ENCODE peak calls at places on chromosome 14, in four cellular contexts. X is lower lobe of right lung, T is spleen, F is Caco-2. V is an unnamed sample. For H3K27me3 and H3K4me1, the result is how much of the 10 kb centered on the place peaks cover.

GRCh38 chr14:89060191-89060590 is 235.7 kb downstream of the TTC8 start:
- DNase-seq in X (no peak), T (no peak), F (no peak), V (no peak)

GRCh38 chr14:103910984-103911383 is 17.3 kb upstream of the TDRD9 start:
- DNase-seq in X (peak), T (peak), F (no peak), V (no peak)

GRCh38 chr14:89540830-89541470 is 123.9 kb upstream of the FOXN3 start:
- DNase-seq in X (no peak), T (no peak), F (no peak), V (no peak)

GRCh38 chr14:73995977-73996378 is 23.1 kb downstream of the ENTPD5 start:
- DNase-seq in X (no peak), T (no peak), F (no peak), V (no peak)

GRCh38 chr14:104749958-104750529 is 2.9 kb upstream of the SIVA1 start:
- DNase-seq in X (no peak), T (peak), F (no peak), V (no peak)

GRCh38 chr14:50000215-50001145 is 107.6 kb downstream of the ARF6 start:
- DNase-seq in X (peak), T (peak), F (peak), V (no peak)

GRCh38 chr14:21525995-21526671 is at the start of gene SALL2:
- DNase-seq in X (peak), T (peak), F (peak), V (peak)

GRCh38 chr14:69573205-69573840 is 1.3 kb downstream of the CCDC177 start:
- DNase-seq in X (no peak), T (no peak), F (no peak), V (no peak)

GRCh38 chr14:71647086-71647784 is 285.0 kb upstream of the RGS6 start:
- DNase-seq in X (no peak), T (no peak), F (peak), V (no peak)

GRCh38 chr14:45426685-45427282 is 173.8 kb upstream of the MIS18BP1 start:
- DNase-seq in X (no peak), T (no peak), F (peak), V (no peak)

GRCh38 chr14:66009104-66009503 is 477.1 kb upstream of the CCDC196 start:
- DNase-seq in X (no peak), T (no peak), F (no peak), V (no peak)

GRCh38 chr14:21049263-21049662 is 7.1 kb downstream of the RNASE7 start:
- DNase-seq in X (no peak), T (no peak), F (no peak), V (no peak)

GRCh38 chr14:63295991-63296630 is 22.6 kb downstream of the GPHB5 start:
- DNase-seq in X (no peak), T (no peak), F (no peak), V (no peak)

GRCh38 chr14:32513571-32514009 is 184.5 kb downstream of the AKAP6 start:
- DNase-seq in X (no peak), T (no peak), F (no peak), V (no peak)

GRCh38 chr14:101066826-101067508 is 163.4 kb upstream of the RTL1 start:
- DNase-seq in X (peak), T (peak), F (no peak), V (peak)

GRCh38 chr14:28773917-28774691 is 7.5 kb downstream of the FOXG1 start:
- DNase-seq in X (no peak), T (no peak), F (no peak), V (peak)

GRCh38 chr14:76373456-76373855 is 2.5 kb upstream of the ESRRB start:
- DNase-seq in X (no peak), T (no peak), F (no peak), V (no peak)
- H3K27me3 ChIP-seq in X (under half), T (under half), F (under half), V (half or more)

GRCh38 chr14:68509188-68509953 is 283.5 kb downstream of the ZFP36L1 start:
- DNase-seq in X (no peak), T (no peak), F (no peak), V (no peak)
- H3K4me1 ChIP-seq in X (half or more), T (half or more), F (under half), V (under half)

DNA sequence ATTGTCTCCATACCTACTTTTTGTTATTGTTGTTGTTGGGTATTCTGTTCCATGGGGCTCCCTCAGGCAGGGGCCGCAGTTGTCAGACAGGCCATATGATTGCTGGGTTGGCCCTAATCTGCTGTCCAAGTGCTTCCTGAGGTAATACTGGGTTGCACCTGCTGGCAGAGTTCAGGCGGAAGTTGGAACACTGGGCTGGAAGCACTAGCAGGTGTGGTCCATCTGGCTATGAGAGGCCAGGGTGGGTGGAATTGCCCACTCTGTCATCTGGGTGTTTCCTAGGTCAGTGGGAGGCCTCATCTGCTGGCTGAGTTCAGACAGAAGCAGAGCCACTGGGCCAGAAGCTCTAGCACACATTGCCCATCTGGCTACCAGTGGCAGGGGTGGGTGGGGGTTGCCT is 81.3 kb upstream of the NID2 start:
- DNase-seq in X (no peak), T (no peak), F (no peak), V (no peak)
- H3K27me3 ChIP-seq in X (under half), T (under half), F (under half), V (under half)

GRCh38 chr14:54774824-54775223 is 127.8 kb downstream of the GCH1 start:
- DNase-seq in X (no peak), T (no peak), F (no peak), V (no peak)
- H3K4me1 ChIP-seq in X (under half), T (half or more), F (under half), V (under half)

GRCh38 chr14:60622210-60622919 is 26.9 kb downstream of the SIX1 start:
- DNase-seq in X (no peak), T (no peak), F (no peak), V (no peak)
- H3K27me3 ChIP-seq in X (under half), T (under half), F (under half), V (under half)

V was measured in RWPE2.